ENCODE peak calls at places on chromosomes 11 and 22, in seven cellular contexts. A is stimulated activated CD8-positive, alpha-beta memory T cell treated with anti-CD3 and anti-CD28 coated beads, Interleukin-7, amount 100 ng/mL, for 1 hour; D is activated T-cell treated with anti-CD3 and anti-CD28 coated beads for 1 hour; H is stimulated activated CD4-positive, alpha-beta T cell treated with anti-CD3 and anti-CD28 coated beads, Interleukin-1b, Interleukin-23, amount 100 ng/mL, for 4 hours; O is T-helper 1 cell; E is NCI-H1105 treated with DMSO at 0.1 percent for 48 hours; W is CD4-positive, CD25-positive, alpha-beta regulatory T cell. X is an unnamed sample.

GRCh38 chr11:20161230-20161918 is 1.1 kb upstream of the DBX1 start:
- DNase-seq in A (no peak), D (no peak), H (no peak), O (no peak), E (no peak), W (peak), X (no peak)

GRCh38 chr11:57751676-57752253 is at the start of gene BTBD18:
- DNase-seq in A (no peak), D (no peak), H (no peak), O (no peak), E (peak), W (peak), X (no peak)

GRCh38 chr11:125621995-125622394 is 3.0 kb upstream of the CHEK1 start:
- DNase-seq in A (no peak), D (no peak), H (no peak), O (no peak), E (no peak), W (no peak), X (no peak)

GRCh38 chr11:69264486-69264885 is 29.5 kb upstream of the MYEOV start:
- DNase-seq in A (no peak), D (no peak), H (no peak), O (no peak), E (no peak), W (no peak), X (no peak)

GRCh38 chr11:130652671-130653335 is 204.4 kb downstream of the ADAMTS15 start:
- DNase-seq in A (no peak), D (no peak), H (no peak), O (no peak), E (no peak), W (no peak), X (no peak)

GRCh38 chr11:63663809-63664208 is 7.4 kb downstream of the ATL3 start:
- DNase-seq in A (no peak), D (no peak), H (no peak), O (no peak), E (no peak), W (no peak), X (no peak)

GRCh38 chr11:14764899-14765527 is 121.4 kb downstream of the PDE3B start:
- DNase-seq in A (no peak), D (no peak), H (no peak), O (peak), E (no peak), W (peak), X (no peak)

GRCh38 chr11:111302298-111302697 is 4.0 kb downstream of the POU2AF3 start:
- DNase-seq in A (no peak), D (no peak), H (no peak), O (no peak), E (peak), W (no peak), X (no peak)

GRCh38 chr22:40015346-40015976 is 20.7 kb downstream of the FAM83F start:
- DNase-seq in A (no peak), D (no peak), H (no peak), O (no peak), E (no peak), W (no peak), X (no peak)

GRCh38 chr22:24290459-24290858 is 19.8 kb downstream of the SPECC1L start:
- DNase-seq in A (no peak), D (no peak), H (no peak), O (no peak), E (no peak), W (no peak), X (no peak)

GRCh38 chr11:33039274-33040126 is at the start of gene TCP11L1:
- DNase-seq in A (peak), D (peak), H (peak), O (peak), E (peak), W (peak), X (no peak)